ENCODE peak calls at places on chromosomes 4 and X, in eight cellular contexts. T is neuronal stem cell; F is left colon; N is stimulated activated CD4-positive, alpha-beta T cell treated with anti-CD3 and anti-CD28 coated beads, Interleukin-12 subunit alpha, Interleukin-12 subunit beta, amount 100 ng/mL, for 4 hours; Z is stimulated activated CD8-positive, alpha-beta memory T cell treated with anti-CD3 and anti-CD28 coated beads, Interleukin-2, amount 100 ng/mL, for 48 hours; R is nephron progenitor cell; V is NCI-H774; M is activated T-cell treated with anti-CD3 and anti-CD28 coated beads for 1 hour. L is an unnamed sample.

GRCh38 chr4:152197211-152197610 is 338.7 kb downstream of the FBXW7 start:
- DNase-seq in M (no peak), R (no peak), F (no peak), Z (no peak), V (no peak), N (no peak), T (no peak), L (no peak)

GRCh38 chr4:109046549-109047171 is 255.8 kb downstream of the COL25A1 start:
- DNase-seq in F (no peak), T (no peak), N (no peak), V (no peak), M (no peak), R (no peak), Z (no peak), L (no peak)

GRCh38 chr4:150573534-150573933 is 8.4 kb upstream of the MAB21L2 start:
- DNase-seq in Z (no peak), R (no peak), F (no peak), M (no peak), V (no peak), T (no peak), N (no peak), L (no peak)

GRCh38 chrX:153736871-153737441 is 12.3 kb downstream of the ABCD1 start:
- DNase-seq in R (no peak), V (no peak), Z (no peak), N (no peak), F (no peak), T (no peak), M (no peak), L (no peak)

GRCh38 chr4:118941149-118941548 is 52.5 kb downstream of the SYNPO2 start:
- DNase-seq in R (no peak), V (no peak), T (no peak), M (no peak), Z (no peak), F (no peak), N (no peak), L (no peak)

GRCh38 chr4:185272232-185272631 is 62.8 kb downstream of the SNX25 start:
- DNase-seq in R (no peak), V (no peak), N (no peak), Z (no peak), M (no peak), T (no peak), F (no peak), L (no peak)

GRCh38 chr4:15034071-15034764 is 31.9 kb downstream of the CPEB2 start:
- DNase-seq in F (no peak), V (no peak), M (no peak), T (no peak), R (no peak), N (no peak), Z (no peak), L (no peak)

GRCh38 chr4:86857341-86858052 is 8.3 kb upstream of the SLC10A6 start:
- DNase-seq in N (no peak), R (no peak), Z (no peak), V (no peak), F (no peak), M (no peak), T (no peak), L (no peak)

GRCh38 chrX:113522814-113523213 is 682.2 kb upstream of the AMOT start:
- DNase-seq in F (no peak), V (no peak), T (no peak), Z (no peak), R (no peak), N (no peak), M (no peak), L (no peak)

GRCh38 chr4:84681488-84682274 is 98.8 kb downstream of the CDS1 start:
- DNase-seq in V (no peak), Z (no peak), F (peak), R (no peak), N (no peak), T (no peak), M (no peak), L (no peak)

GRCh38 chr4:118173956-118174355 is 139.7 kb downstream of the NDST3 start:
- DNase-seq in Z (no peak), R (no peak), F (no peak), T (no peak), V (no peak), N (no peak), M (no peak), L (no peak)

GRCh38 chr4:110306363-110306762 is 107.9 kb upstream of the ELOVL6 start:
- DNase-seq in V (peak), N (no peak), R (no peak), T (no peak), M (no peak), Z (no peak), F (no peak), L (peak)

GRCh38 chr4:81723927-81724587 is 252.3 kb upstream of the RASGEF1B start:
- DNase-seq in M (no peak), F (no peak), R (no peak), N (no peak), Z (no peak), T (no peak), V (no peak), L (no peak)

GRCh38 chrX:10620121-10620699 is at the start of gene MID1:
- DNase-seq in Z (no peak), F (peak), N (no peak), V (peak), R (peak), T (peak), M (no peak), L (peak)

GRCh38 chr4:141081921-141082381 is 51.3 kb downstream of the RNF150 start:
- DNase-seq in V (no peak), R (no peak), T (no peak), Z (no peak), F (no peak), N (no peak), M (no peak), L (no peak)

GRCh38 chrX:53320543-53321215 is 39.3 kb upstream of the IQSEC2 start:
- DNase-seq in M (no peak), V (no peak), N (no peak), Z (no peak), T (no peak), F (no peak), R (peak), L (no peak)

GRCh38 chr4:38160487-38161207 is 200.4 kb downstream of the PTTG2 start:
- DNase-seq in V (peak), T (peak), M (no peak), F (peak), R (no peak), N (peak), Z (no peak), L (peak)

GRCh38 chrX:100494570-100494969 is 84.5 kb upstream of the PCDH19 start:
- DNase-seq in R (no peak), V (no peak), T (no peak), F (peak), N (no peak), M (no peak), Z (no peak), L (no peak)

GRCh38 chr4:169207436-169208089 is 63.2 kb downstream of the SH3RF1 start:
- DNase-seq in N (no peak), Z (no peak), M (no peak), V (no peak), T (peak), F (no peak), R (no peak), L (no peak)

L was measured in NCI-H1048.